ENCODE peak calls at places on chromosomes 1 and 21, in ten cellular contexts. N is HFFc6, R is PC-3, V is lung, K is GM12865, A is lower leg skin, D is neural crest cell, U is heart left ventricle, P is GM13976, L is dorsolateral prefrontal cortex. I is an unnamed sample.

GRCh38 chr21:43345746-43346409 is 81.1 kb downstream of the SIK1 start:
- DNase-seq in K (no peak), A (no peak), U (no peak), D (no peak), N (peak; percentile 34), V (no peak), P (no peak), L (no peak), R (peak; percentile 59), I (no peak)

GRCh38 chr1:206012086-206012859 is 9.1 kb upstream of the RAB7B start:
- DNase-seq in P (peak; percentile 52), U (peak; percentile 73), D (no peak), L (peak; percentile 17), N (no peak), R (no peak), A (peak; percentile 93), K (peak; percentile 80), V (peak; percentile 78), I (no peak)

GRCh38 chr1:203546274-203546673 is 52.3 kb downstream of the OPTC start:
- DNase-seq in R (no peak), A (no peak), U (no peak), P (no peak), N (no peak), V (no peak), L (no peak), D (no peak), K (no peak), I (no peak)

GRCh38 chr1:62621907-62622306 is 24.6 kb downstream of the ANGPTL3 start:
- DNase-seq in V (peak; percentile 49), L (no peak), U (no peak), P (peak; percentile 67), A (no peak), D (no peak), R (peak; percentile 73), N (peak; percentile 97), K (peak; percentile 54), I (no peak)

GRCh38 chr21:41398831-41399230 is 27.2 kb upstream of the MX1 start:
- DNase-seq in D (no peak), N (no peak), V (no peak), U (no peak), R (no peak), L (no peak), A (peak; percentile 50), K (no peak), P (no peak), I (no peak)

GRCh38 chr21:15494481-15494880 is 235.3 kb upstream of the USP25 start:
- DNase-seq in V (no peak), P (no peak), U (no peak), R (no peak), D (no peak), A (no peak), K (no peak), N (no peak), L (no peak), I (no peak)

GRCh38 chr1:8560611-8561544 is 243.0 kb downstream of the SLC45A1 start:
- DNase-seq in L (no peak), D (peak; percentile 13), U (peak; percentile 26), R (peak; percentile 64), P (peak; percentile 30), V (no peak), N (peak; percentile 41), A (no peak), K (peak; percentile 64), I (no peak)

GRCh38 chr1:180920702-180921101 is 8.0 kb downstream of the KIAA1614 start:
- DNase-seq in L (no peak), D (no peak), V (no peak), R (no peak), P (no peak), K (peak; percentile 37), A (no peak), U (no peak), N (no peak), I (no peak)

GRCh38 chr21:35102488-35103407 is 53.6 kb upstream of the RUNX1 start:
- DNase-seq in D (no peak), L (no peak), V (peak; percentile 40), A (peak; percentile 87), U (peak; percentile 47), K (peak; percentile 1), P (peak; percentile 46), R (no peak), N (no peak), I (no peak)

GRCh38 chr1:231959225-231959884 is 332.8 kb downstream of the DISC1 start:
- DNase-seq in L (no peak), D (no peak), U (no peak), V (no peak), K (no peak), P (no peak), A (no peak), R (no peak), N (no peak), I (no peak)

DNA sequence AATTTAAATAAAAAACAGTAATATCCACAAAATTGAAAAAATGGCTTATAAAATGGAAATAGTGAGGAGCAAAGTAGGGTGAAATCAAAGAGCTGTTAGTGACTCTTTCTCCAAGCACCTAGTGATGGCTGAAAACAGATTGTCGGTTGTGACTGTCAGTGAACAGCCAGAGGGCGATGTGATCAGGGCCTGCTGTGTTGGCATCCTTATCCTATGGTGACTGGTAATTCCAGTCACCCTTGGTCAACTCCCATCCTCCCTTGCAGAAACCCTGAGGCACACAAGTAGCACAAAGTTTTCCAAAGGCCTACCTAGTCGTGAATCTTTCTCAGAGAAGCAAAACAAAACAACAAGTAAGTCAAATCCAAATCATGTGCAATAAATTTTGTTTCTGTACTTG is 599.8 kb upstream of the CXADR start:
- DNase-seq in R (no peak), L (no peak), K (no peak), P (no peak), V (no peak), D (no peak), A (no peak), N (no peak), U (no peak), I (no peak)
- TF ChIP-seq CTCF in R (no peak), L (no peak), K (no peak), P (no peak), V (no peak), D (no peak), A (no peak), N (no peak), U (no peak), I (no peak)

GRCh38 chr21:32412162-32412997 is at the start of gene EVA1C:
- DNase-seq in N (no peak), U (peak; percentile 82), P (peak; percentile 33), R (peak; percentile 71), A (peak; percentile 95), L (peak; percentile 43), V (peak; percentile 68), K (no peak), D (no peak), I (no peak)
- TF ChIP-seq CTCF in N (peak; percentile 41), U (peak; percentile 28), P (no peak), R (no peak), A (no peak), L (no peak), V (no peak), K (no peak), D (no peak), I (peak; percentile 14)

GRCh38 chr1:11273595-11274234 is 717 bp downstream of the UBIAD1 start:
- DNase-seq in L (no peak), P (no peak), V (no peak), N (no peak), D (no peak), R (peak; percentile 8), K (peak; percentile 41), A (peak; percentile 86), U (no peak), I (no peak)

GRCh38 chr1:11272544-11272841 is 505 bp upstream of the UBIAD1 start:
- DNase-seq in V (no peak), P (no peak), A (no peak), R (no peak), N (no peak), U (no peak), K (no peak), L (no peak), D (no peak), I (no peak)

GRCh38 chr1:11272842-11273594 is at the start of gene UBIAD1:
- DNase-seq in N (peak; percentile 60), P (peak; percentile 97), D (peak; percentile 70), L (peak; percentile 84), V (peak; percentile 79), K (peak; percentile 95), U (peak; percentile 91), A (peak; percentile 95), R (peak; percentile 76), I (peak; percentile 94)
- TF ChIP-seq CTCF in N (no peak), P (no peak), D (no peak), L (no peak), V (peak; percentile 5), K (no peak), U (peak; percentile 46), A (no peak), R (no peak), I (no peak)

GRCh38 chr1:169484683-169485426 is 889 bp downstream of the SLC19A2 start:
- DNase-seq in P (peak; percentile 38), N (peak; percentile 59), V (no peak), K (peak; percentile 59), A (peak; percentile 88), R (peak; percentile 57), U (peak; percentile 48), L (peak; percentile 43), D (no peak), I (no peak)

GRCh38 chr1:169486281-169486904 is 649 bp upstream of the SLC19A2 start:
- DNase-seq in D (no peak), K (no peak), P (peak; percentile 24), V (no peak), A (no peak), R (peak; percentile 42), U (no peak), L (no peak), N (peak; percentile 40), I (no peak)

GRCh38 chr1:169484107-169484506 is 1.6 kb downstream of the SLC19A2 start:
- DNase-seq in P (no peak), A (no peak), V (no peak), N (no peak), K (no peak), D (no peak), U (no peak), L (no peak), R (peak; percentile 55), I (no peak)

GRCh38 chr1:169487153-169487552 is 1.4 kb upstream of the SLC19A2 start:
- DNase-seq in D (no peak), L (no peak), R (peak; percentile 35), K (no peak), A (no peak), P (no peak), V (no peak), U (no peak), N (no peak), I (no peak)

DNA sequence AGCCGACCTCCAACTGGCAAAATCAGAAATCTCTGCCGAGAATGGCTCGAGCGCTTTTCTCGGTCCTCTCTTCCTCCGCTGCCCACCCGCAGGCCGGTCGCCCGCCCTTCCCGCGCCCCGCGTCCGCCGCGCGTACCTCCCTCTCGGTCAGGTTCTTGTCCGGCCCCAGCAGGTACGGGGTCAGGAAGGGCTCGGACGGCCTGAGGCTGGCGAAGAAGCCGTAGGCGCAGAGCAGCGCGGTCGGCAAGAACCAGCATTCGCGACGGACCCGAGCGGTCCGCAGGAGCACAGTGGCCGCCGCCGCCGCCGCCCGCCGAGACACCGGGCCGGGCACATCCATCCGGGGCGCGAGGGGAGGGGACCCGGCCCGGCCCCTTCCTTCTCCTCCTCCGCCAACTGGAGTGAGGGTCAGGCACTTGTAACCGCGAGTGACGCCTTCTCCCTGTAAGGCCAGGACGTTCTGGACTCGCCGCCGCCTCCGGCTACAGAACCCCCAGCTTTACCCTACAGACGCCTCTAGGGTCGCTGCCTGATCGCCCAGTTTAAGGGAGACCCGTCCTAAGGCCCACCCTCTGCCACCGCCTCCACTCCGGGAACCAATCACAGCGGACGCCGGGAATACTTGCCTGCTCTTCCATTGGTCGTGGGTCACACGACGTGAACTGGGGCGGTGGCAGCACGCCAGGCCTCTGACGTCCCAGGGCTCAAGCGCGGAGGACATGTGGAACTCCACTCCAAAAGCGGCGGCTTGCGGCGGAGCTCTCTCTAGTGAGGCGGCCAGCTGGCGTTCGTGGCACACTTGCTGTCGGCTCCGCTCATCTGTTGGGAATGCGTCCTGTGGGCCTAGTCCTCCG is at the start of gene SLC19A2:
- DNase-seq in R (peak; percentile 100), U (peak; percentile 100), A (peak; percentile 100), K (peak; percentile 98), N (peak; percentile 100), P (peak; percentile 98), D (peak; percentile 86), L (peak; percentile 99), V (peak; percentile 100), I (peak; percentile 99)
- TF ChIP-seq CTCF in R (peak; percentile 41), U (peak; percentile 59), A (no peak), K (peak; percentile 30), N (peak; percentile 39), P (peak; percentile 30), D (peak; percentile 44), L (peak; percentile 33), V (no peak), I (peak; percentile 25)